ENCODE peak calls at places on chromosomes 3 and 15, in ten cellular contexts. D, X, G, B, M, T, N, W, P and F are unnamed samples.

GRCh38 chr3:71456155-71456554 is 127.4 kb downstream of the FOXP1 start:
- DNase-seq in D (no peak), X (peak), G (no peak), B (no peak), M (no peak), T (no peak), N (no peak), W (no peak), P (no peak), F (no peak)

GRCh38 chr15:75100679-75101078 is 77.3 kb downstream of the PPCDC start:
- DNase-seq in D (no peak), X (no peak), G (no peak), B (no peak), M (no peak), T (no peak), N (no peak), W (no peak), P (no peak), F (no peak)

GRCh38 chr3:143693506-143693905 is 154.8 kb downstream of the SLC9A9 start:
- DNase-seq in D (no peak), X (no peak), G (no peak), B (no peak), M (no peak), T (no peak), N (no peak), W (no peak), P (no peak), F (no peak)

GRCh38 chr3:55322649-55323048 is 164.5 kb downstream of the WNT5A start:
- DNase-seq in D (no peak), X (no peak), G (no peak), B (peak), M (no peak), T (no peak), N (no peak), W (no peak), P (no peak), F (no peak)

GRCh38 chr3:15495461-15496340 is 25.8 kb downstream of the COLQ start:
- DNase-seq in D (no peak), X (no peak), G (no peak), B (no peak), M (no peak), T (no peak), N (no peak), W (no peak), P (no peak), F (no peak)

GRCh38 chr15:37582852-37583251 is 351.6 kb upstream of the TMCO5A start:
- DNase-seq in D (no peak), X (no peak), G (no peak), B (no peak), M (no peak), T (no peak), N (no peak), W (no peak), P (no peak), F (no peak)

GRCh38 chr3:42061711-42062408 is 29.3 kb upstream of the TRAK1 start:
- DNase-seq in D (peak), X (no peak), G (no peak), B (peak), M (no peak), T (no peak), N (peak), W (no peak), P (no peak), F (no peak)

GRCh38 chr3:56921573-56922571 is 120.1 kb upstream of the ARHGEF3 start:
- DNase-seq in D (peak), X (peak), G (no peak), B (no peak), M (peak), T (no peak), N (no peak), W (no peak), P (no peak), F (no peak)

GRCh38 chr15:38531509-38531908 is 33.1 kb downstream of the RASGRP1 start:
- DNase-seq in D (peak), X (no peak), G (no peak), B (no peak), M (no peak), T (no peak), N (peak), W (no peak), P (no peak), F (no peak)